ENCODE peak calls at places on chromosomes 6 and 20, in seven cellular contexts. H, O, L, V, F, Q and G are unnamed samples.

GRCh38 chr20:49887828-49888340 is 27.4 kb downstream of the SPATA2 start:
- DNase-seq in H (no peak), O (no peak), L (no peak), V (no peak), F (no peak), Q (no peak), G (no peak)

GRCh38 chr6:166772518-166772917 is 145.5 kb upstream of the RPS6KA2 start:
- DNase-seq in H (no peak), O (no peak), L (no peak), V (no peak), F (no peak), Q (no peak), G (no peak)

GRCh38 chr6:156280131-156280530 is 497.0 kb upstream of the ARID1B start:
- DNase-seq in H (peak; percentile 38), O (no peak), L (no peak), V (no peak), F (no peak), Q (no peak), G (no peak)

GRCh38 chr20:50298554-50299324 is 108.1 kb downstream of the CEBPB start:
- DNase-seq in H (no peak), O (peak; percentile 26), L (no peak), V (no peak), F (no peak), Q (no peak), G (no peak)

GRCh38 chr20:31496761-31497295 is 17.4 kb upstream of the HM13 start:
- DNase-seq in H (no peak), O (peak; percentile 55), L (peak; percentile 40), V (no peak), F (peak; percentile 53), Q (peak; percentile 42), G (no peak)

GRCh38 chr6:108737594-108738546 is 110.4 kb upstream of the ARMC2 start:
- DNase-seq in H (peak; percentile 40), O (no peak), L (peak; percentile 99), V (peak; percentile 96), F (no peak), Q (no peak), G (no peak)

GRCh38 chr6:12112540-12113189 is 100.6 kb downstream of the HIVEP1 start:
- DNase-seq in H (no peak), O (no peak), L (no peak), V (no peak), F (no peak), Q (no peak), G (no peak)

GRCh38 chr20:32580970-32581838 is 3.9 kb downstream of the NOL4L start:
- DNase-seq in H (no peak), O (no peak), L (no peak), V (no peak), F (peak; percentile 89), Q (no peak), G (no peak)

GRCh38 chr6:15498640-15499039 is 164.2 kb downstream of the DTNBP1 start:
- DNase-seq in H (no peak), O (no peak), L (peak; percentile 58), V (no peak), F (no peak), Q (no peak), G (no peak)

DNA sequence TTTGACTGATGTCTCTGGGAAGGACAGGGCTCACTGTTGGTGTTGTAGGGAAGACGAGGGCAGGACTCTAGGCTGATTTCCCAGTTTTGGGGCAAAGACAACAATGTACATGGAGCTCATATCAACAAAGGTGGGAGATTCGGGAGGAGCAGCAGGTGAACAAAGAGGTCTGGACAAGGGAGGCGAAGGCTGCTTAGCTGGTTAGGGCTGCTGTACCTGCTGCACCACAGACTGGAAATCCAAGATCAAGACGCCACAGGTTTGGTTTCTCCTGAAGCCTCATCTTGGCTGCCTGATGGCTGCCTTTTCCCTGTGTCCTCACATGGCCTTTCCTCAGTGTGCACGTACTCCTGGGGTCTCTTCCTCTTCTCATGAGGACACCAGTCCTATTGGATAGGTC is 287.2 kb downstream of the FOXC1 start:
- DNase-seq in H (no peak), O (no peak), L (no peak), V (no peak), F (no peak), Q (no peak), G (no peak)
- TF ChIP-seq CTCF in H (no peak), O (no peak), L (no peak), V (no peak), F (no peak), Q (no peak), G (no peak)

GRCh38 chr20:57582432-57583288 is 21.8 kb downstream of the PCK1 start:
- DNase-seq in H (no peak), O (no peak), L (peak; percentile 34), V (no peak), F (peak; percentile 56), Q (peak; percentile 38), G (peak; percentile 51)
- TF ChIP-seq CTCF in H (peak; percentile 12), O (peak; percentile 38), L (peak; percentile 6), V (peak; percentile 54), F (peak; percentile 61), Q (no peak), G (peak; percentile 63)

GRCh38 chr20:41540459-41540858 is 77.7 kb downstream of the CHD6 start:
- DNase-seq in H (no peak), O (no peak), L (no peak), V (no peak), F (no peak), Q (no peak), G (no peak)
- TF ChIP-seq CTCF in H (no peak), O (no peak), L (no peak), V (no peak), F (no peak), Q (no peak), G (no peak)

GRCh38 chr6:26159417-26160273 is 72.4 kb downstream of the HFE start:
- DNase-seq in H (peak; percentile 71), O (no peak), L (peak; percentile 51), V (peak; percentile 25), F (no peak), Q (no peak), G (no peak)
- TF ChIP-seq CTCF in H (no peak), O (no peak), L (no peak), V (no peak), F (no peak), Q (no peak), G (no peak)

DNA sequence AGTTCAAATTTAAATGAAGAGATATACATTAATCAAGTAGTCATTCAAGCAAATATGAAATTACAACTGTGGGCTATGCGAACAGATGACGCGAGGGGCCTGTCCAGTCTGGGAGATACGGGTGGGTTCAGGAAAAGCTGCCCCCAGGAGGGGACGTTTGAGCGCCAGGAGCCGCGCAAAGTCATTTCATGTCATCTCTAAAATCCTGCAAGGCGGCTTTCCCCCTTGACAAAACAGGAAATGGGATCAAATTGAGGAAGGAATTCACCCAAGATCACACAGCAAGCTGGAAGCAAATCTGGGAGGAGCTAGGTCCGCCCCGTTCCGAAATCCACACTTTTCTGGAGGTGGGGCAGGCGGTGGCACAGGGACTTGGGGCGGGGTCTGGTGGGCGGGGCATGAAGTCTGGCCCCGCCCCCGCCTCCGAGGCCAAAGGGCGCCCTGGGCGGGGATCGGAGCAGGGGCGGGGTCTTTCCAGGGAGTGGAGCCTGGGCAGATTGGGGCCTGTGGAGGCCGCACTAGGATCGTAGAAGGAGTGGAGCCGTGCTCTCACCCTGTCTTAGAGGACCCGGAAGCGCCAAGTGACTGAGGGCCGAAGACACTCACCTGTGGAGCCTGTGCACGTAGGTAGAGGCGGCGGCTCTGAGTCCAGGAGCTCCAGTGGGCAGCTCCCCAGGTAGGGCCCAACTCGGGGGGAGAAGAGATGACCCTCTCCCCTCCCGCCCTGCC is at the start of gene LPIN3:
- DNase-seq in H (peak; percentile 57), O (peak; percentile 90), L (peak; percentile 92), V (peak; percentile 84), F (peak; percentile 85), Q (peak; percentile 97), G (peak; percentile 68)
- TF ChIP-seq CTCF in H (no peak), O (no peak), L (no peak), V (peak; percentile 22), F (peak; percentile 71), Q (no peak), G (no peak)

GRCh38 chr6:52675372-52675771 is 4.5 kb downstream of the TMEM14A start:
- DNase-seq in H (no peak), O (no peak), L (no peak), V (no peak), F (no peak), Q (no peak), G (no peak)

GRCh38 chr6:52672422-52673025 is 1.6 kb downstream of the TMEM14A start:
- DNase-seq in H (no peak), O (no peak), L (peak; percentile 37), V (peak; percentile 27), F (no peak), Q (no peak), G (no peak)

GRCh38 chr6:52666523-52666922 is 4.4 kb upstream of the TMEM14A start:
- DNase-seq in H (no peak), O (no peak), L (no peak), V (no peak), F (no peak), Q (no peak), G (no peak)

GRCh38 chr6:52667572-52667971 is 3.3 kb upstream of the TMEM14A start:
- DNase-seq in H (peak; percentile 48), O (no peak), L (no peak), V (no peak), F (no peak), Q (no peak), G (no peak)

GRCh38 chr6:52670502-52671409 is at the start of gene TMEM14A:
- DNase-seq in H (peak; percentile 96), O (peak; percentile 95), L (peak; percentile 92), V (peak; percentile 95), F (peak; percentile 99), Q (peak; percentile 99), G (peak; percentile 95)
- TF ChIP-seq CTCF in H (no peak), O (no peak), L (no peak), V (no peak), F (no peak), Q (no peak), G (peak; percentile 29)

GRCh38 chr6:53794073-53794719 is 609 bp upstream of the LRRC1 start:
- DNase-seq in H (peak; percentile 71), O (peak; percentile 72), L (peak; percentile 87), V (peak; percentile 92), F (peak; percentile 58), Q (peak; percentile 88), G (peak; percentile 49)
- TF ChIP-seq CTCF in H (no peak), O (peak; percentile 31), L (peak; percentile 54), V (peak; percentile 68), F (no peak), Q (peak; percentile 52), G (peak; percentile 31)